ENCODE peak calls at places on chromosomes 13 and 19, in four cellular contexts. One of them, this sample, is unnamed. For H3K36me3, the result is how much of the 10 kb centered on the place peaks cover.

GRCh38 chr13:112775791-112776279 is 86.0 kb downstream of the ATP11A start:
- DNase-seq in effector memory CD4-positive, alpha-beta T cell: no peak
- DNase-seq in IMR-90: no peak
- DNase-seq in SK-N-SH: peak
- DNase-seq in this sample: peak

GRCh38 chr19:49056101-49056901 is 1.2 kb downstream of the CGB7 start:
- DNase-seq in SK-N-SH: peak
- DNase-seq in effector memory CD4-positive, alpha-beta T cell: no peak
- DNase-seq in IMR-90: peak
- DNase-seq in this sample: peak

GRCh38 chr13:73368608-73369007 is 309.8 kb downstream of the KLF5 start:
- DNase-seq in effector memory CD4-positive, alpha-beta T cell: no peak
- DNase-seq in IMR-90: no peak
- DNase-seq in SK-N-SH: no peak
- DNase-seq in this sample: no peak

GRCh38 chr13:51977606-51978005 is 33.6 kb downstream of the ATP7B start:
- DNase-seq in SK-N-SH: no peak
- DNase-seq in IMR-90: no peak
- DNase-seq in effector memory CD4-positive, alpha-beta T cell: no peak
- DNase-seq in this sample: no peak

GRCh38 chr19:5890099-5890498 is 13.5 kb downstream of the NDUFA11 start:
- DNase-seq in SK-N-SH: peak
- DNase-seq in IMR-90: no peak
- DNase-seq in effector memory CD4-positive, alpha-beta T cell: no peak
- DNase-seq in this sample: peak

GRCh38 chr13:25301347-25302113 is at the start of gene NUP58:
- DNase-seq in SK-N-SH: peak
- DNase-seq in effector memory CD4-positive, alpha-beta T cell: peak
- DNase-seq in IMR-90: peak
- DNase-seq in this sample: peak

GRCh38 chr13:30906411-30906990 is 430 bp downstream of the MEDAG start:
- DNase-seq in effector memory CD4-positive, alpha-beta T cell: no peak
- DNase-seq in IMR-90: no peak
- DNase-seq in SK-N-SH: no peak
- DNase-seq in this sample: peak

GRCh38 chr13:100566543-100566942 is 22.0 kb downstream of the GGACT start:
- DNase-seq in effector memory CD4-positive, alpha-beta T cell: no peak
- DNase-seq in SK-N-SH: no peak
- DNase-seq in IMR-90: peak
- DNase-seq in this sample: no peak

GRCh38 chr19:48819366-48819816 is 8.6 kb upstream of the BCAT2 start:
- DNase-seq in SK-N-SH: no peak
- DNase-seq in effector memory CD4-positive, alpha-beta T cell: no peak
- DNase-seq in IMR-90: peak
- DNase-seq in this sample: no peak

GRCh38 chr13:20127263-20127562 is 33.6 kb downstream of the GJA3 start:
- DNase-seq in IMR-90: no peak
- DNase-seq in effector memory CD4-positive, alpha-beta T cell: no peak
- DNase-seq in SK-N-SH: no peak
- DNase-seq in this sample: peak

GRCh38 chr19:33678796-33679195 is 57.0 kb downstream of the CHST8 start:
- DNase-seq in effector memory CD4-positive, alpha-beta T cell: no peak
- DNase-seq in IMR-90: no peak
- DNase-seq in SK-N-SH: peak
- DNase-seq in this sample: no peak

GRCh38 chr13:37615271-37615670 is 16.7 kb upstream of the POSTN start:
- DNase-seq in IMR-90: no peak
- DNase-seq in effector memory CD4-positive, alpha-beta T cell: no peak
- DNase-seq in SK-N-SH: no peak
- DNase-seq in this sample: no peak

GRCh38 chr19:33377586-33378475 is 4.3 kb downstream of the CEBPG start:
- DNase-seq in effector memory CD4-positive, alpha-beta T cell: no peak
- DNase-seq in IMR-90: no peak
- DNase-seq in SK-N-SH: no peak
- DNase-seq in this sample: no peak

GRCh38 chr13:44048326-44048725 is 168.6 kb downstream of the LACC1 start:
- DNase-seq in IMR-90: no peak
- DNase-seq in effector memory CD4-positive, alpha-beta T cell: no peak
- DNase-seq in SK-N-SH: no peak
- DNase-seq in this sample: no peak

GRCh38 chr13:111215081-111216047 is 100.3 kb downstream of the ARHGEF7 start:
- DNase-seq in SK-N-SH: no peak
- DNase-seq in IMR-90: no peak
- DNase-seq in effector memory CD4-positive, alpha-beta T cell: no peak
- DNase-seq in this sample: peak

GRCh38 chr19:42198676-42199439 is 18.6 kb downstream of the DEDD2 start:
- DNase-seq in effector memory CD4-positive, alpha-beta T cell: peak
- DNase-seq in IMR-90: no peak
- DNase-seq in SK-N-SH: no peak
- DNase-seq in this sample: no peak

GRCh38 chr13:73138276-73138950 is 79.6 kb downstream of the KLF5 start:
- DNase-seq in SK-N-SH: no peak
- DNase-seq in effector memory CD4-positive, alpha-beta T cell: no peak
- DNase-seq in IMR-90: peak
- DNase-seq in this sample: no peak

GRCh38 chr13:39054112-39054511 is 15.9 kb downstream of the NHLRC3 start:
- DNase-seq in effector memory CD4-positive, alpha-beta T cell: no peak
- DNase-seq in SK-N-SH: no peak
- DNase-seq in IMR-90: no peak
- DNase-seq in this sample: no peak

GRCh38 chr13:51425410-51426042 is 27.3 kb downstream of the INTS6 start:
- DNase-seq in IMR-90: peak
- DNase-seq in effector memory CD4-positive, alpha-beta T cell: no peak
- DNase-seq in SK-N-SH: no peak
- DNase-seq in this sample: no peak

GRCh38 chr19:47176071-47176626 is 45.5 kb downstream of the SAE1 start:
- DNase-seq in IMR-90: peak
- DNase-seq in SK-N-SH: no peak
- DNase-seq in effector memory CD4-positive, alpha-beta T cell: no peak
- DNase-seq in this sample: no peak

DNA sequence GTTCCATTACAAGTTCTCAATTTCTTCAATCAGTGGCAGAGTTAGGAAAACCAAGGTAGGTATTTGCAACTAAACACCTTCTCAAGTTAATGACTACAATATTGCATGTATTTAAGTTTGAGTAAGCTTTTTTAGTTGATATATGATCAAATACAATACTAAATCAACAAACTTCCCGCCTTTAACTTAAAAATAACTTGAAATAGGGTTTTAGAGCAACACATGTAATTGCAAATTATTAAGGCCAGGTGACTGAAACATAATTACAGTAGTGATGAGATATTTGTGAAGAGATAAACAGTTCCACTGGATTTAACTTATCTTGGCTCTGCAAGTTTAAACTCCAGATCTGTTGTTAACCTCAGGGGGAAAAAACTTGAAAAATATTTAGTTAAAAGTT is 3.8 kb downstream of the DACH1 start:
- DNase-seq in IMR-90: no peak
- DNase-seq in effector memory CD4-positive, alpha-beta T cell: no peak
- DNase-seq in SK-N-SH: no peak
- DNase-seq in this sample: no peak
- H3K4me3 ChIP-seq in IMR-90: no peak
- H3K4me3 ChIP-seq in effector memory CD4-positive, alpha-beta T cell: no peak
- H3K4me3 ChIP-seq in SK-N-SH: no peak
- H3K4me3 ChIP-seq in this sample: no peak

DNA sequence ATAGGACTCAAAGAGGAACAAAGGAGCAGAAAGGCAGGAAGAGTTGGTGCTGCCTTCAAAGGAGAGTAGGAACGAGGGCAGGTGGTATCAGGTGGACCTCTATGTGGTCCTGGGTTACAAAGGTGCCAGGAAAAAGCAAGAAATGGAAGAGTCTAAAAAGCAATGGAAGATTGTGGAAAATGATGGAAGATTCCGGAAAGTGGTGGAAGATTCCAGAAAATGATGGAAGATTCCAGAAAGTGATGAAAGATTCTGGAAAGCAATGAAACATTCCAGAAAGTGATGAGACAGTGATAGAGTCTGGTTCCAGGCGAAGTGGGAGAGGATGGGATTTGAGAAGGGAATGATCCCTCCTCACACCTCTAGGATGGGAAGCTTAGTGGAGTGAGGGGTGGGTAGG is 55.3 kb downstream of the ZNF557 start:
- DNase-seq in SK-N-SH: no peak
- DNase-seq in IMR-90: no peak
- DNase-seq in effector memory CD4-positive, alpha-beta T cell: no peak
- DNase-seq in this sample: no peak
- H3K36me3 ChIP-seq in SK-N-SH: under half
- H3K36me3 ChIP-seq in IMR-90: under half
- H3K36me3 ChIP-seq in effector memory CD4-positive, alpha-beta T cell: under half
- H3K36me3 ChIP-seq in this sample: under half

GRCh38 chr19:3867971-3868769 is 668 bp downstream of the ZFR2 start:
- DNase-seq in IMR-90: no peak
- DNase-seq in effector memory CD4-positive, alpha-beta T cell: no peak
- DNase-seq in SK-N-SH: peak
- DNase-seq in this sample: peak
- H3K4me3 ChIP-seq in IMR-90: no peak
- H3K4me3 ChIP-seq in effector memory CD4-positive, alpha-beta T cell: no peak
- H3K4me3 ChIP-seq in SK-N-SH: no peak
- H3K4me3 ChIP-seq in this sample: peak

GRCh38 chr13:109759609-109760008 is 26.8 kb downstream of the IRS2 start:
- DNase-seq in IMR-90: no peak
- DNase-seq in SK-N-SH: no peak
- DNase-seq in effector memory CD4-positive, alpha-beta T cell: no peak
- DNase-seq in this sample: no peak
- H3K36me3 ChIP-seq in IMR-90: under half
- H3K36me3 ChIP-seq in SK-N-SH: half or more
- H3K36me3 ChIP-seq in effector memory CD4-positive, alpha-beta T cell: under half
- H3K36me3 ChIP-seq in this sample: under half

DNA sequence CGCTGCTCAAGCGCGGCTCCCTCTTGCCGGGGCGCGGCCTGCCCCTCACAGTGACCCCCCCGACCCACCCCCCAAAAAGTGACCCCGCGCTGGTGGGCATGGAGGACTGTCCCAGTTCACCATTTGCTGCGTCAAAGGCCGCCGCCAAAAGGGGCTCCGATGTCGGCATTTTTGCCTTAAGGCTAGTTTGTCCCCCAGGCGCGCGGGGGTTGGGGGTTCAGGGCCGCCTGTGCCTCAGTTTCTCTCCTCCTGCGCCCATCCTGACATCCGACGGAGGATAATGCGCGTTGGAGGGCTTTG is 17.1 kb downstream of the NFIX start:
- DNase-seq in SK-N-SH: no peak
- DNase-seq in IMR-90: no peak
- DNase-seq in effector memory CD4-positive, alpha-beta T cell: no peak
- DNase-seq in this sample: no peak
- H3K4me3 ChIP-seq in SK-N-SH: no peak
- H3K4me3 ChIP-seq in IMR-90: no peak
- H3K4me3 ChIP-seq in effector memory CD4-positive, alpha-beta T cell: peak
- H3K4me3 ChIP-seq in this sample: no peak

GRCh38 chr19:40265763-40266099 is 19.4 kb downstream of the AKT2 start:
- DNase-seq in IMR-90: no peak
- DNase-seq in effector memory CD4-positive, alpha-beta T cell: no peak
- DNase-seq in SK-N-SH: no peak
- DNase-seq in this sample: no peak
- H3K36me3 ChIP-seq in IMR-90: under half
- H3K36me3 ChIP-seq in effector memory CD4-positive, alpha-beta T cell: under half
- H3K36me3 ChIP-seq in SK-N-SH: under half
- H3K36me3 ChIP-seq in this sample: under half

DNA sequence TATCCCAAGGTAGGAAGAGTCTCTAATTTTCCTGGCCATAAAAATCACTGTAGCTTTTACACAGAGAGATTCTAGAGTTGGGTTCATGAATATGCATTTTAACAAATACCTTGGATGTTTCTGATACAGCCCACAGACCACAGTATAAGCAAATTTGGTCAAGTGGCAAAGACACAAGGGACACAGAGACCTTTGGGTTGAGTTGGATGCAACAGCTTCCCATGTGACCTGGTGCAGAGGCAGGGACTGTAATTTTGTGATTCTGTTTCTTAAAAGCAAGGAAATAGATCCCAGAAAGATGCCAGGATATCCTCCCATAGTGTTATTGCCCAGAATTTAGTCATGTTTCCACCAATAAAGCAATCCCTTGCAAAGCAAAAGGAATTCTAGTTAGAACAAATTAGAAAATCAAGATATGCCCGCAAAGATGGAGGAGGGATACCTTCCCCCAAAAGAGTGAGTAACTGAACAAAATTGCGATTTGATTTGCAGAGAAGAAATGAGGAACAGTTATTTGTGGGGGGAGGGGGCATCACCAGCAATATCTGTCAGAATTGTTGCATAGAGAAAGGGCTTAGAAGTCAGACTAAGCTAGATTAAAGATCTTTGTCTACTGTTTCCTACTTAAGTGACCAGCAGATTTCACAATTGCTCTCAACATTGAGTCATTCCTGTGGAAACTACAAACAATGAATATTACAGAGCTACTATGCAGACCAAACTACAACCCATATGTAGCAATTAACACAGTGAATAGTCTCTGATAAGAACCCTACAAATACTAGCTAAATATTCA is 27.2 kb downstream of the FPR3 start:
- DNase-seq in effector memory CD4-positive, alpha-beta T cell: no peak
- DNase-seq in SK-N-SH: no peak
- DNase-seq in IMR-90: no peak
- DNase-seq in this sample: no peak
- H3K4me3 ChIP-seq in effector memory CD4-positive, alpha-beta T cell: no peak
- H3K4me3 ChIP-seq in SK-N-SH: no peak
- H3K4me3 ChIP-seq in IMR-90: no peak
- H3K4me3 ChIP-seq in this sample: no peak

This sample was measured in H7.